ENCODE peak calls at places on chromosomes 1 and 21, in eight cellular contexts. Q, S, H, F, W, B, C and P are unnamed samples.
A peak's percentile ranks its signal among the peaks of the same experiment; 100 is the strongest.

GRCh38 chr1:211305044-211305443 is 21.6 kb upstream of the TRAF5 start:
- DNase-seq in Q (no peak), S (no peak), H (no peak), F (no peak), W (peak; percentile 56), B (no peak), C (no peak), P (no peak)

GRCh38 chr1:241837901-241838300 is 10.1 kb upstream of the EXO1 start:
- DNase-seq in Q (no peak), S (peak; percentile 26), H (peak; percentile 72), F (no peak), W (peak; percentile 91), B (no peak), C (no peak), P (no peak)

GRCh38 chr1:179493323-179493722 is 82.4 kb downstream of the NPHS2 start:
- DNase-seq in Q (no peak), S (no peak), H (peak; percentile 19), F (no peak), W (peak; percentile 5), B (no peak), C (no peak), P (no peak)

GRCh38 chr1:185408675-185409270 is 91.7 kb upstream of the IVNS1ABP start:
- DNase-seq in Q (no peak), S (no peak), H (no peak), F (no peak), W (no peak), B (no peak), C (no peak), P (no peak)

GRCh38 chr21:39094847-39095525 is 88.3 kb downstream of the PSMG1 start:
- DNase-seq in Q (no peak), S (peak; percentile 81), H (peak; percentile 97), F (no peak), W (peak; percentile 98), B (no peak), C (no peak), P (no peak)

GRCh38 chr1:220887202-220887867 is 8.1 kb downstream of the HLX start:
- DNase-seq in Q (peak; percentile 80), S (peak; percentile 36), H (no peak), F (no peak), W (no peak), B (no peak), C (no peak), P (no peak)

GRCh38 chr1:151512801-151513625 is 1.8 kb downstream of the CGN start:
- DNase-seq in Q (peak; percentile 87), S (peak; percentile 79), H (no peak), F (no peak), W (no peak), B (no peak), C (no peak), P (no peak)

GRCh38 chr1:243216741-243217140 is 38.3 kb downstream of the CEP170 start:
- DNase-seq in Q (no peak), S (no peak), H (no peak), F (no peak), W (peak; percentile 10), B (no peak), C (no peak), P (no peak)

GRCh38 chr1:212630159-212630900 is 21.8 kb downstream of the ATF3 start:
- DNase-seq in Q (peak; percentile 90), S (peak; percentile 80), H (peak; percentile 66), F (peak; percentile 57), W (peak; percentile 81), B (peak; percentile 73), C (peak; percentile 26), P (no peak)

GRCh38 chr1:88608139-88608943 is 75.7 kb upstream of the PKN2 start:
- DNase-seq in Q (peak; percentile 52), S (peak; percentile 42), H (peak; percentile 43), F (no peak), W (peak; percentile 56), B (no peak), C (no peak), P (peak; percentile 6)

GRCh38 chr1:229028509-229028908 is 242.4 kb upstream of the RAB4A start:
- DNase-seq in Q (peak; percentile 18), S (no peak), H (no peak), F (no peak), W (no peak), B (no peak), C (no peak), P (no peak)

GRCh38 chr1:21705303-21705980 is 36.3 kb upstream of the RAP1GAP start:
- DNase-seq in Q (no peak), S (no peak), H (no peak), F (no peak), W (no peak), B (no peak), C (no peak), P (no peak)

GRCh38 chr1:150572918-150573647 is 6.3 kb downstream of the MCL1 start:
- DNase-seq in Q (peak; percentile 49), S (peak; percentile 13), H (peak; percentile 49), F (no peak), W (peak; percentile 41), B (no peak), C (no peak), P (no peak)

GRCh38 chr1:247448107-247448778 is 9.7 kb downstream of the OR2B11 start:
- DNase-seq in Q (peak; percentile 90), S (peak; percentile 63), H (peak; percentile 77), F (no peak), W (peak; percentile 67), B (no peak), C (no peak), P (no peak)

GRCh38 chr1:146021622-146022402 is at the start of gene HJV:
- DNase-seq in Q (no peak), S (no peak), H (peak; percentile 34), F (no peak), W (no peak), B (no peak), C (no peak), P (no peak)

GRCh38 chr1:153678519-153679336 is at the start of gene NPR1:
- DNase-seq in Q (peak; percentile 78), S (peak; percentile 60), H (peak; percentile 64), F (peak; percentile 37), W (peak; percentile 39), B (no peak), C (no peak), P (no peak)

GRCh38 chr1:220528679-220529529 is 968 bp downstream of the MARK1 start:
- DNase-seq in Q (peak; percentile 64), S (peak; percentile 32), H (peak; percentile 3), F (no peak), W (no peak), B (no peak), C (no peak), P (no peak)

GRCh38 chr21:43632373-43632905 is 26.8 kb downstream of the HSF2BP start:
- DNase-seq in Q (no peak), S (no peak), H (peak; percentile 41), F (no peak), W (peak; percentile 44), B (no peak), C (no peak), P (no peak)

GRCh38 chr21:42703173-42703908 is 49.9 kb downstream of the PDE9A start:
- DNase-seq in Q (no peak), S (no peak), H (no peak), F (no peak), W (no peak), B (no peak), C (no peak), P (no peak)

GRCh38 chr1:205938682-205939081 is 4.6 kb downstream of the SLC26A9 start:
- DNase-seq in Q (no peak), S (no peak), H (no peak), F (no peak), W (no peak), B (no peak), C (no peak), P (no peak)
- H3K4me3 ChIP-seq in Q (no peak overlapping the region), S (no peak overlapping the region), H (no peak overlapping the region), F (no peak overlapping the region), W (no peak overlapping the region), B (no peak overlapping the region), C (no peak overlapping the region), P (no peak overlapping the region)

GRCh38 chr1:26413031-26413430 is 2.4 kb downstream of the LIN28A start:
- DNase-seq in Q (no peak), S (no peak), H (no peak), F (no peak), W (no peak), B (no peak), C (no peak), P (no peak)
- H3K4me3 ChIP-seq in Q (peak overlapping the region; percentile 96), S (no peak overlapping the region), H (no peak overlapping the region), F (no peak overlapping the region), W (no peak overlapping the region), B (no peak overlapping the region), C (no peak overlapping the region), P (no peak overlapping the region)

GRCh38 chr1:202619528-202619927 is 90.7 kb downstream of the SYT2 start:
- DNase-seq in Q (no peak), S (no peak), H (no peak), F (no peak), W (no peak), B (no peak), C (no peak), P (no peak)

GRCh38 chr1:202616355-202616910 is 93.8 kb downstream of the SYT2 start:
- DNase-seq in Q (no peak), S (no peak), H (no peak), F (no peak), W (no peak), B (no peak), C (no peak), P (no peak)

GRCh38 chr1:202621446-202621845 is 88.8 kb downstream of the SYT2 start:
- DNase-seq in Q (no peak), S (no peak), H (no peak), F (no peak), W (no peak), B (no peak), C (no peak), P (no peak)

GRCh38 chr1:202615501-202616354 is 94.5 kb downstream of the SYT2 start:
- DNase-seq in Q (no peak), S (no peak), H (peak; percentile 88), F (peak; percentile 53), W (peak; percentile 59), B (no peak), C (no peak), P (peak; percentile 64)

GRCh38 chr1:202618387-202619022 is 91.7 kb downstream of the SYT2 start:
- DNase-seq in Q (no peak), S (no peak), H (peak; percentile 56), F (no peak), W (peak; percentile 68), B (no peak), C (no peak), P (no peak)
- H3K4me3 ChIP-seq in Q (no peak overlapping the region), S (no peak overlapping the region), H (no peak overlapping the region), F (no peak overlapping the region), W (no peak overlapping the region), B (no peak overlapping the region), C (no peak overlapping the region), P (no peak overlapping the region)

GRCh38 chr1:32957017-32957416 is 7.6 kb downstream of the RNF19B start:
- DNase-seq in Q (no peak), S (no peak), H (no peak), F (no peak), W (no peak), B (no peak), C (no peak), P (no peak)

GRCh38 chr1:32960819-32961355 is 3.7 kb downstream of the RNF19B start:
- DNase-seq in Q (no peak), S (no peak), H (no peak), F (peak; percentile 27), W (no peak), B (no peak), C (no peak), P (no peak)

GRCh38 chr1:32958827-32959226 is 5.8 kb downstream of the RNF19B start:
- DNase-seq in Q (no peak), S (no peak), H (no peak), F (no peak), W (no peak), B (no peak), C (no peak), P (no peak)

GRCh38 chr1:32962248-32962896 is 2.2 kb downstream of the RNF19B start:
- DNase-seq in Q (no peak), S (no peak), H (no peak), F (no peak), W (peak; percentile 45), B (no peak), C (no peak), P (no peak)

GRCh38 chr1:32960342-32960741 is 4.3 kb downstream of the RNF19B start:
- DNase-seq in Q (no peak), S (no peak), H (no peak), F (no peak), W (no peak), B (no peak), C (no peak), P (no peak)
- H3K4me3 ChIP-seq in Q (no peak overlapping the region), S (no peak overlapping the region), H (no peak overlapping the region), F (no peak overlapping the region), W (no peak overlapping the region), B (no peak overlapping the region), C (no peak overlapping the region), P (no peak overlapping the region)